ENCODE peak calls at places on chromosomes 12 and 14, in ten cellular contexts. B is CD8-positive, alpha-beta T cell; O is ovary; V is ascending aorta; Z is H9; M is DND-41; G is stomach; E is hepatocyte; Q is tibial nerve; N is fibroblast of lung. Y is an unnamed sample. For H3K9me3 and H3K27me3, the result is how much of the 10 kb centered on the place peaks cover.

GRCh38 chr14:97410667-97411286 is 613.6 kb downstream of the VRK1 start:
- DNase-seq in Z (no peak), E (no peak), M (no peak), G (no peak), Q (no peak), V (no peak), B (no peak), O (no peak), N (no peak), Y (no peak)

GRCh38 chr14:67532998-67533753 is at the start of gene PLEKHH1:
- DNase-seq in G (peak), M (peak), O (peak), V (no peak), B (peak), Q (peak), E (peak), N (peak), Z (peak), Y (peak)

GRCh38 chr12:32586390-32586789 is 92.7 kb upstream of the DNM1L start:
- DNase-seq in B (no peak), Z (no peak), V (no peak), E (no peak), G (no peak), M (peak), O (no peak), N (peak), Q (no peak), Y (no peak)

GRCh38 chr14:24673059-24673458 is 39.1 kb upstream of the GZMB start:
- DNase-seq in Z (no peak), O (no peak), E (no peak), B (no peak), G (no peak), V (no peak), M (no peak), N (no peak), Q (no peak), Y (no peak)

GRCh38 chr12:124031058-124031457 is 58.0 kb downstream of the ZNF664 start:
- DNase-seq in E (no peak), B (no peak), G (no peak), V (no peak), N (no peak), M (no peak), O (no peak), Q (no peak), Z (no peak), Y (no peak)

GRCh38 chr12:67077617-67078016 is 191.5 kb upstream of the CAND1 start:
- DNase-seq in N (peak), O (no peak), B (no peak), Z (no peak), E (no peak), V (no peak), G (no peak), M (no peak), Q (no peak), Y (no peak)

GRCh38 chr12:119914666-119915065 is 37.5 kb upstream of the CIT start:
- DNase-seq in M (no peak), O (no peak), B (no peak), E (no peak), Z (no peak), G (no peak), V (no peak), Q (no peak), N (no peak), Y (no peak)

GRCh38 chr12:6837370-6838060 is 3.2 kb upstream of the GNB3 start:
- DNase-seq in E (no peak), O (no peak), B (no peak), G (no peak), Q (no peak), Z (no peak), V (no peak), N (no peak), M (no peak), Y (no peak)

GRCh38 chr14:101072945-101073597 is 169.5 kb upstream of the RTL1 start:
- DNase-seq in Z (peak), G (peak), E (peak), N (peak), V (peak), Q (peak), M (peak), B (no peak), O (peak), Y (peak)

GRCh38 chr14:24171422-24172260 is at the start of gene REC8:
- DNase-seq in M (no peak), E (peak), Z (peak), N (peak), Q (peak), B (peak), G (peak), V (peak), O (peak), Y (peak)

GRCh38 chr12:64556231-64556630 is 54.1 kb upstream of the RASSF3 start:
- DNase-seq in B (no peak), V (no peak), N (no peak), E (no peak), G (no peak), O (no peak), M (no peak), Q (no peak), Z (no peak), Y (no peak)

GRCh38 chr14:92680781-92681650 is 67.4 kb downstream of the LGMN start:
- DNase-seq in M (peak), O (peak), B (peak), V (peak), Q (peak), N (peak), E (peak), Z (peak), G (peak), Y (no peak)

GRCh38 chr14:76499399-76499798 is 123.5 kb downstream of the ESRRB start:
- DNase-seq in B (no peak), O (no peak), G (no peak), V (no peak), Q (no peak), Z (no peak), E (no peak), M (no peak), N (no peak), Y (no peak)

GRCh38 chr14:68665792-68666195 is 127.1 kb downstream of the ZFP36L1 start:
- DNase-seq in V (no peak), E (no peak), O (no peak), B (no peak), Q (no peak), N (no peak), M (no peak), Z (no peak), G (no peak), Y (no peak)

GRCh38 chr12:131795688-131796410 is 32.3 kb upstream of the MMP17 start:
- DNase-seq in E (peak), Q (no peak), O (no peak), Z (peak), G (no peak), B (no peak), V (no peak), N (no peak), M (no peak), Y (no peak)

GRCh38 chr12:107134558-107134957 is 41.2 kb upstream of the CRY1 start:
- DNase-seq in B (no peak), V (no peak), G (no peak), Z (peak), M (peak), E (peak), O (no peak), Q (no peak), N (no peak), Y (no peak)

GRCh38 chr12:89166525-89166934 is 185.8 kb downstream of the DUSP6 start:
- DNase-seq in G (no peak), E (no peak), Z (no peak), N (peak), V (no peak), B (no peak), O (no peak), Q (no peak), M (no peak), Y (no peak)

GRCh38 chr12:9881988-9882387 is 699 bp downstream of the KLRF2 start:
- DNase-seq in Q (no peak), B (no peak), V (no peak), G (no peak), E (no peak), N (no peak), M (no peak), O (no peak), Z (no peak), Y (no peak)

GRCh38 chr12:104833756-104834155 is 124.3 kb downstream of the SLC41A2 start:
- DNase-seq in Q (no peak), G (no peak), M (no peak), B (no peak), N (no peak), E (no peak), V (no peak), O (no peak), Z (no peak), Y (no peak)

GRCh38 chr12:31325524-31325875 is 450 bp downstream of the SINHCAF start:
- DNase-seq in M (no peak), V (no peak), B (no peak), Z (no peak), N (no peak), Q (peak), O (no peak), G (peak), E (no peak), Y (peak)

GRCh38 chr12:117564885-117565284 is 203.5 kb upstream of the NOS1 start:
- DNase-seq in M (no peak), V (no peak), B (no peak), G (no peak), O (no peak), Z (no peak), Q (no peak), N (no peak), E (no peak), Y (no peak)

GRCh38 chr14:70086685-70087379 is 101.9 kb downstream of the SLC8A3 start:
- DNase-seq in Q (no peak), G (peak), N (peak), Z (peak), M (peak), V (no peak), O (no peak), E (peak), B (no peak), Y (no peak)

GRCh38 chr12:90851800-90852718 is 102.9 kb downstream of the CCER1 start:
- DNase-seq in G (no peak), V (no peak), E (no peak), B (no peak), Z (no peak), O (no peak), M (no peak), Q (no peak), N (no peak), Y (no peak)

GRCh38 chr12:103327676-103328075 is 168.1 kb downstream of the C12orf42 start:
- DNase-seq in G (no peak), Z (no peak), Q (no peak), O (no peak), M (no peak), B (no peak), V (no peak), N (no peak), E (no peak), Y (no peak)

GRCh38 chr12:92403210-92404175 is 257.8 kb upstream of the BTG1 start:
- DNase-seq in G (no peak), M (peak), V (no peak), N (no peak), O (no peak), Z (no peak), E (no peak), B (peak), Q (no peak), Y (no peak)

GRCh38 chr12:96197503-96198272 is 3.5 kb downstream of the ELK3 start:
- DNase-seq in Q (no peak), N (peak), Z (no peak), B (no peak), E (no peak), V (no peak), O (no peak), M (no peak), G (no peak), Y (no peak)

GRCh38 chr14:31867570-31867969 is 209.5 kb upstream of the ARHGAP5 start:
- DNase-seq in E (no peak), N (no peak), O (no peak), Q (no peak), Z (no peak), B (no peak), G (no peak), V (no peak), M (no peak), Y (no peak)

GRCh38 chr12:38771871-38772270 is 133.5 kb downstream of the CPNE8 start:
- DNase-seq in G (no peak), B (no peak), N (no peak), E (no peak), Q (no peak), M (peak), O (no peak), V (no peak), Z (no peak), Y (no peak)

GRCh38 chr12:28537474-28537873 is 347.2 kb downstream of the CCDC91 start:
- DNase-seq in V (no peak), M (no peak), B (no peak), O (no peak), E (no peak), G (no peak), Q (no peak), Z (no peak), N (no peak), Y (no peak)

GRCh38 chr12:107655281-107656065 is 30.1 kb upstream of the PWP1 start:
- DNase-seq in O (no peak), V (no peak), Q (no peak), B (no peak), N (no peak), Z (no peak), M (no peak), E (no peak), G (no peak), Y (no peak)

GRCh38 chr12:47609806-47610205 is 96.0 kb downstream of the RPAP3 start:
- DNase-seq in G (no peak), V (no peak), E (no peak), Q (no peak), B (no peak), M (no peak), Z (no peak), N (no peak), O (no peak), Y (no peak)

GRCh38 chr14:43471595-43471994 is 1035.5 kb downstream of the FSCB start:
- DNase-seq in O (no peak), B (no peak), Q (no peak), N (no peak), G (no peak), V (no peak), M (no peak), Z (no peak), E (no peak), Y (no peak)

GRCh38 chr14:100531152-100531551 is 56.1 kb downstream of the BEGAIN start:
- DNase-seq in N (no peak), Q (no peak), E (no peak), O (no peak), V (no peak), G (no peak), M (peak), Z (no peak), B (no peak), Y (no peak)

GRCh38 chr12:119802472-119802871 is 74.6 kb downstream of the CIT start:
- DNase-seq in V (no peak), N (peak), O (no peak), Q (peak), M (no peak), G (no peak), E (peak), B (no peak), Z (no peak), Y (no peak)

GRCh38 chr12:64840949-64841717 is 16.7 kb downstream of the TBC1D30 start:
- DNase-seq in Z (no peak), G (no peak), E (peak), O (no peak), B (no peak), N (no peak), Q (no peak), V (no peak), M (no peak), Y (no peak)

GRCh38 chr12:109756457-109756856 is 42.8 kb downstream of the FAM222A start:
- DNase-seq in Q (no peak), O (no peak), Z (no peak), G (no peak), M (no peak), E (no peak), B (no peak), N (no peak), V (no peak), Y (no peak)

GRCh38 chr14:53501361-53502320 is 348.5 kb upstream of the DDHD1 start:
- DNase-seq in O (peak), E (peak), N (peak), V (no peak), B (no peak), Q (no peak), G (no peak), Z (no peak), M (no peak), Y (no peak)

GRCh38 chr12:78562358-78563205 is 302.0 kb upstream of the SYT1 start:
- DNase-seq in G (no peak), Q (no peak), V (no peak), M (no peak), O (no peak), N (peak), E (no peak), Z (no peak), B (no peak), Y (no peak)
- TF ChIP-seq CTCF in G (no peak), Q (no peak), V (no peak), M (peak), O (no peak), N (peak), E (peak), Z (peak), B (no peak), Y (no peak)

GRCh38 chr14:29608861-29609260 is 318.8 kb downstream of the PRKD1 start:
- DNase-seq in Q (no peak), B (no peak), E (no peak), G (no peak), Z (no peak), M (no peak), O (no peak), N (no peak), V (no peak), Y (no peak)
- H3K9me3 ChIP-seq in Q (under half), B (under half), E (under half), G (under half), Z (under half), M (under half), O (under half), N (under half), V (under half), Y (under half)

DNA sequence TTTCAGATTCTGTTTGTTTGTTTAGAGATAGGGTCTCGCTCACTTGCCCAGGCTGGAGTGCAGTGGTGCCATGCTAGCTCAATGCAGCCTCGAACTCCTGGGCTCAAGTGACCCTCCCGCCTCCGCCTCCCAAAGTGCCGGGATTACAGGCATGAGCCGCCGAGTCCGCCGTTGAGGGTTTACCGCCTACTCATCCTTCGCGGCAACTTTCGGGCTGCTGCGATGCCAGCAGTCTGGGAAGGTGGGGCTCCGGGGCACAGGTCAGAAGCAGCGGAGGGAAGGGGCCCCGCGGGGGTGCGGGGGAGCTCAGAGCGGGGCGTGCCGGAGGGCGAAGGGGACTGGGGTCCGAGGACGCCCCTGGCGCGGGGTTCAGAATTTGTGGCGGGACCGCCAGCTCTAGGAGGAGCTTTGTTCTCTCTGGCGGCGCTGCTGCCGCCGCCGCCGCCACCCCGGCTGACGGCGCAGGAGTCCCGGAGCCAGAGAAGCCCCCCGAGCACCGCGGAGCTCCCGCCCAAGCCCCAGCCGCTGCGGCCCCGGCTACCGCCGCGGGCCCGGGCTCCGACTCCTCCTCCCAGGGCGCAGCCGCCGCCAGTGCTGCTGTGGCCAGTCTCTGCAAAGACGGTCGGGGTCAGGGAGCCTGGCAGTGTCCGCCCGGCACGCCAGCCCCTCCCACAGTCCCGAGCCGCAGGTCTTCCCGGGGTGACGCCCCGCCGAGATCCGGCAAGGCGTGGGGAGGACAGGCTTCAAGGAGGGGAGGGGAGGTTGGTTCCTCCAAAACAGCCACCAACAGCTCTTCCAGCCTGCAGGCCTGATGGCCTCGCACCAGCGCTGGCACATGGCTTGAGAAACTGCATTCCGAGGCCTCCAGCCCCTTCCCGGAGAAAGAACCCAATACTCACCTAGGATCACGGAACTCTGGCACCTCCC is 10.9 kb upstream of the KRT77 start:
- DNase-seq in Z (peak), E (peak), Q (no peak), V (no peak), B (peak), G (no peak), M (no peak), O (no peak), N (no peak), Y (no peak)
- H3K27me3 ChIP-seq in Z (under half), E (under half), Q (under half), V (under half), B (under half), G (under half), M (under half), O (under half), N (under half), Y (under half)

GRCh38 chr14:22588419-22589095 is 467 bp downstream of the DAD1 start:
- DNase-seq in V (no peak), Q (no peak), G (no peak), O (no peak), M (no peak), B (no peak), Z (no peak), N (no peak), E (no peak), Y (no peak)

GRCh38 chr14:22587247-22587646 is 1.8 kb downstream of the DAD1 start:
- DNase-seq in Z (no peak), G (no peak), Q (no peak), O (no peak), V (no peak), B (no peak), E (no peak), N (no peak), M (no peak), Y (no peak)

GRCh38 chr14:22593189-22593588 is 4.2 kb upstream of the DAD1 start:
- DNase-seq in E (no peak), N (no peak), V (no peak), Q (no peak), Z (no peak), B (no peak), G (no peak), M (no peak), O (no peak), Y (no peak)

GRCh38 chr14:22594156-22594716 is 3.9 kb upstream of the ABHD4 start:
- DNase-seq in O (no peak), E (no peak), Z (no peak), B (no peak), G (no peak), N (peak), V (no peak), Q (no peak), M (no peak), Y (no peak)

GRCh38 chr14:22589096-22589839 is at the start of gene DAD1:
- DNase-seq in N (peak), E (peak), B (peak), Z (peak), G (peak), O (peak), V (peak), M (peak), Q (peak), Y (peak)
- TF ChIP-seq CTCF in N (no peak), E (no peak), B (no peak), Z (peak), G (no peak), O (peak), V (no peak), M (no peak), Q (no peak), Y (no peak)

GRCh38 chr12:133080619-133081407 is at the start of gene ZNF140:
- DNase-seq in N (peak), E (peak), Q (peak), Z (peak), G (peak), M (peak), V (peak), B (peak), O (peak), Y (peak)
- H3K9me3 ChIP-seq in N (under half), E (half or more), Q (under half), Z (under half), G (half or more), M (half or more), V (half or more), B (half or more), O (under half), Y (half or more)